ENCODE peak calls at places on chromosome 15, in nine cellular contexts. Q is cardiac muscle cell, Z is thoracic aorta, B is psoas muscle, R is tibial nerve, J is esophagus muscularis mucosa, S is OCI-LY7, F is left ventricle myocardium inferior, T is kidney. W is an unnamed sample. For H3K36me3 and H3K4me1, the result is how much of the 10 kb centered on the place peaks cover.

GRCh38 chr15:87777054-87777498 is 479.5 kb downstream of the NTRK3 start:
- DNase-seq in Q (no peak), Z (peak), B (peak), R (peak), J (peak), S (no peak), F (no peak), T (no peak), W (no peak)

GRCh38 chr15:92143765-92144164 is 249.9 kb upstream of the ST8SIA2 start:
- DNase-seq in Q (no peak), Z (no peak), B (no peak), R (no peak), J (no peak), S (no peak), F (no peak), T (no peak), W (no peak)

GRCh38 chr15:70533931-70534742 is 229.2 kb downstream of the UACA start:
- DNase-seq in Q (no peak), Z (no peak), B (no peak), R (no peak), J (no peak), S (no peak), F (no peak), T (no peak), W (no peak)

GRCh38 chr15:36774765-36775164 is 195.3 kb downstream of the CDIN1 start:
- DNase-seq in Q (peak), Z (no peak), B (no peak), R (no peak), J (no peak), S (no peak), F (no peak), T (no peak), W (no peak)

GRCh38 chr15:83695246-83695645 is 41.3 kb downstream of the ADAMTSL3 start:
- DNase-seq in Q (peak), Z (no peak), B (no peak), R (no peak), J (no peak), S (no peak), F (no peak), T (no peak), W (no peak)

GRCh38 chr15:26294062-26294689 is 431.0 kb upstream of the ATP10A start:
- DNase-seq in Q (peak), Z (no peak), B (no peak), R (no peak), J (no peak), S (no peak), F (peak), T (peak), W (no peak)

GRCh38 chr15:81182031-81182745 is 14.5 kb upstream of the IL16 start:
- DNase-seq in Q (no peak), Z (no peak), B (no peak), R (no peak), J (no peak), S (no peak), F (no peak), T (no peak), W (no peak)

GRCh38 chr15:98899266-98900021 is 108.1 kb downstream of the PGPEP1L start:
- DNase-seq in Q (no peak), Z (no peak), B (no peak), R (no peak), J (no peak), S (no peak), F (no peak), T (no peak), W (peak)

GRCh38 chr15:52415628-52416027 is 113.1 kb downstream of the MYO5A start:
- DNase-seq in Q (no peak), Z (no peak), B (no peak), R (no peak), J (no peak), S (no peak), F (no peak), T (no peak), W (no peak)

GRCh38 chr15:62417444-62417843 is 252.4 kb upstream of the C2CD4B start:
- DNase-seq in Q (no peak), Z (no peak), B (no peak), R (no peak), J (no peak), S (no peak), F (no peak), T (no peak), W (no peak)

GRCh38 chr15:66755298-66756068 is 53.4 kb downstream of the SMAD6 start:
- DNase-seq in Q (no peak), Z (no peak), B (no peak), R (no peak), J (no peak), S (no peak), F (no peak), T (no peak), W (no peak)

GRCh38 chr15:66389859-66390382 is 3.2 kb downstream of the MAP2K1 start:
- DNase-seq in Q (no peak), Z (no peak), B (no peak), R (no peak), J (no peak), S (peak), F (no peak), T (no peak), W (no peak)

GRCh38 chr15:96264801-96265515 is 65.5 kb upstream of the NR2F2 start:
- DNase-seq in Q (peak), Z (no peak), B (no peak), R (no peak), J (peak), S (no peak), F (no peak), T (no peak), W (peak)
- H3K27ac ChIP-seq in Q (peak), Z (no peak), B (no peak), R (no peak), J (no peak), S (no peak), F (no peak), T (peak), W (peak)

GRCh38 chr15:56533741-56534416 is 68.9 kb upstream of the MNS1 start:
- DNase-seq in Q (peak), Z (no peak), B (no peak), R (no peak), J (no peak), S (peak), F (no peak), T (no peak), W (no peak)

GRCh38 chr15:56532766-56533455 is 68.0 kb upstream of the MNS1 start:
- DNase-seq in Q (peak), Z (no peak), B (no peak), R (no peak), J (no peak), S (peak), F (no peak), T (no peak), W (no peak)

GRCh38 chr15:56524915-56525314 is 60.0 kb upstream of the MNS1 start:
- DNase-seq in Q (no peak), Z (no peak), B (no peak), R (no peak), J (no peak), S (no peak), F (no peak), T (no peak), W (no peak)

GRCh38 chr15:56523521-56523920 is 58.6 kb upstream of the MNS1 start:
- DNase-seq in Q (no peak), Z (no peak), B (no peak), R (no peak), J (no peak), S (no peak), F (no peak), T (no peak), W (no peak)

GRCh38 chr15:56528136-56528535 is 63.2 kb upstream of the MNS1 start:
- DNase-seq in Q (no peak), Z (no peak), B (no peak), R (no peak), J (no peak), S (no peak), F (no peak), T (no peak), W (no peak)
- H3K36me3 ChIP-seq in Q (under half), Z (under half), B (under half), R (under half), J (under half), S (under half), F (under half), T (under half), W (under half)

DNA sequence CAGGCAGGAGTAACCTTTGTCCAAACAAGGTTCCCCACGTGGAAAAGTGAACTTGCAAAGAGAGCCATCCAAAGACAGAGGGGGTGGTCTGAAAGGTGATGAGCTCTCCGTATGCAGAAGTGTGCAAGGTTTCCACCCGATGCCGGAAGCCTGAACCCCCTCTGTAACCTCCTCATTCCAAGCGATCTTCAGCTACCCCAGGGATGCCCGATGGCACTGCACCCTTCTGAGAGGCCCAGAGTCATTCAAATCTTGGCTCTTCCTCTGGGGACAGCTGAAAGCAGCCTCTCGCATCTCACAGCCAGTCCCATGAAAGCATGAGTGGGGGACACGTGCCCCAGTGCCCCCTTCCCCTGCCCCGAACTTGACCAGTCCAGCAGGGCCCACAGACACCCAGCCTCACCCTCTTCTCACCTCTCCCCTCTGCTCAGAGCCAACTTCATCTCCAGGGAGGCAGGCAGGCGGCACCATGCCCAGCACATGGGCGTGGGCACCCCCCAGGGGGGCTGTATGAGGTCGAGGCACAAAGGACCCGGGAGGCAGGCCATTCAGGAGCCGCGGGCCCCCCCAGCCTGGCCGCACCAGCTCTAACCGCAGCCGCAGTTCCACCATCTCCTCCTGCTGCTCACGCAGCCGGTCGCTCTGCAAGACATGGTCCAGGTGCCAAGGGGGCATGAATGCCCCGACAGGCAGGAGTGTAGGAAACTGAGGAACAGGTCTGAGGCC is 8.7 kb downstream of the KIF7 start:
- DNase-seq in Q (no peak), Z (no peak), B (no peak), R (no peak), J (no peak), S (no peak), F (no peak), T (peak), W (no peak)
- H3K4me1 ChIP-seq in Q (under half), Z (under half), B (under half), R (under half), J (under half), S (under half), F (under half), T (under half), W (under half)

GRCh38 chr15:57439128-57440030 is 63.1 kb downstream of the CGNL1 start:
- DNase-seq in Q (no peak), Z (no peak), B (no peak), R (no peak), J (peak), S (no peak), F (no peak), T (no peak), W (peak)
- H3K27ac ChIP-seq in Q (peak), Z (no peak), B (no peak), R (no peak), J (no peak), S (no peak), F (no peak), T (peak), W (no peak)

GRCh38 chr15:22883196-22883595 is 44.7 kb downstream of the NIPA2 start:
- DNase-seq in Q (no peak), Z (no peak), B (no peak), R (no peak), J (no peak), S (no peak), F (no peak), T (no peak), W (no peak)
- H3K36me3 ChIP-seq in Q (under half), Z (under half), B (under half), R (half or more), J (under half), S (under half), F (half or more), T (under half), W (under half)

DNA sequence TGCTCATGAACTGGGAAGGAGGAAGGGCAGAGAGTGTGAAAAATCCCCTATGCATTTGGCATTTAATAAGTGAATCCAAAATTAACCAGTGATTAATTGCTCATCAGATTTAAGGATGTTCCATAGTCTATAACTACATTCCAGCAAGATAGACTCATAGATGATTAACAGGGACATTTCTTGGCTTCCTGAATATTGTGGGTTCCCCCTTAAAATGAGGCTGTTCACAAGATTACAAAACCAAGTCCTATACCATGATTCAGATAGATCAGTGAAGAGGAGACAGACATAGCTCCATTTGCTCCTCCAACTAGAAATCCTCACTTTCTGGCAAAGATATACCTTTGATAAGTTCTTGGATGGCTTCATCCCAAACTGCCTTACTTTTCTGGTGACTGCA is 15.4 kb downstream of the RASGRP1 start:
- DNase-seq in Q (no peak), Z (no peak), B (no peak), R (no peak), J (no peak), S (no peak), F (no peak), T (no peak), W (no peak)
- H3K4me1 ChIP-seq in Q (under half), Z (under half), B (under half), R (under half), J (under half), S (under half), F (under half), T (under half), W (under half)